ENCODE peak calls at places on chromosome 2, in five cellular contexts. E is NCI-H1930; L is spleen; M is stimulated activated CD4-positive, alpha-beta T cell treated with anti-CD3 and anti-CD28 coated beads, Interleukin-2, amount 100 ng/mL, for 48 hours; O is SW480. A is an unnamed sample.

GRCh38 chr2:111022630-111023029 is 98.1 kb upstream of the BCL2L11 start:
- DNase-seq in L (peak), O (no peak), M (no peak), E (no peak), A (no peak)

GRCh38 chr2:120736955-120737801 is 1.5 kb downstream of the GLI2 start:
- DNase-seq in E (no peak), M (no peak), L (peak), O (peak), A (peak)

GRCh38 chr2:32752952-32753351 is 125.1 kb downstream of the TTC27 start:
- DNase-seq in E (no peak), L (no peak), M (no peak), O (no peak), A (peak)

GRCh38 chr2:101969723-101970122 is 22.0 kb upstream of the IL1R2 start:
- DNase-seq in O (no peak), L (no peak), M (no peak), E (no peak), A (no peak)

GRCh38 chr2:68027959-68028358 is 34.8 kb downstream of the C1D start:
- DNase-seq in E (no peak), O (no peak), M (no peak), L (no peak), A (peak)

GRCh38 chr2:23595601-23596251 is 210.7 kb downstream of the KLHL29 start:
- DNase-seq in O (peak), E (no peak), L (peak), M (no peak), A (peak)

GRCh38 chr2:133667085-133667484 is 98.8 kb upstream of the NCKAP5 start:
- DNase-seq in M (no peak), E (no peak), O (no peak), L (no peak), A (no peak)

GRCh38 chr2:54728669-54729120 is 5.2 kb downstream of the EML6 start:
- DNase-seq in O (peak), M (no peak), E (no peak), L (no peak), A (peak)

GRCh38 chr2:60554649-60555065 is 1.2 kb upstream of the BCL11A start:
- DNase-seq in L (peak), O (peak), E (no peak), M (no peak), A (peak)

GRCh38 chr2:201451330-201452057 is at the start of the genes STRADB and TRAK2:
- DNase-seq in O (peak), E (peak), M (peak), L (peak), A (peak)

GRCh38 chr2:173964565-173965371 is 405 bp downstream of the SP3 start:
- DNase-seq in M (peak), E (peak), O (peak), L (peak), A (peak)